ENCODE peak calls at places on chromosomes 2 and 18, in nine cellular contexts. J is cardiac muscle cell; F is GM12891; V is left ventricle myocardium superior; I is body of pancreas; T is sciatic nerve; W is OCI-LY7; U is stimulated activated naive CD4-positive, alpha-beta T cell treated with Interleukin-2 at 50 U/mL for 16 hours; Y is NCI-H1694. S is an unnamed sample.

GRCh38 chr18:55779711-55780590 is 192.0 kb upstream of the TCF4 start:
- DNase-seq in T (peak; percentile 63), J (peak; percentile 63), W (peak; percentile 5), F (peak; percentile 30), I (no peak), V (peak; percentile 69), U (no peak), Y (no peak), S (peak; percentile 74)

GRCh38 chr2:160175169-160176130 is 24.6 kb downstream of the ITGB6 start:
- DNase-seq in Y (no peak), T (no peak), I (no peak), V (no peak), W (no peak), F (no peak), U (no peak), J (no peak), S (no peak)

GRCh38 chr18:34357944-34358580 is 133.3 kb upstream of the NOL4 start:
- DNase-seq in F (no peak), V (no peak), W (no peak), Y (no peak), T (no peak), I (no peak), J (no peak), U (no peak), S (no peak)

GRCh38 chr2:154623819-154624218 is 74.7 kb upstream of the KCNJ3 start:
- DNase-seq in W (peak; percentile 35), T (no peak), V (no peak), J (peak; percentile 68), I (peak; percentile 63), F (no peak), Y (peak; percentile 60), U (no peak), S (no peak)

GRCh38 chr2:99462084-99462483 is 27.7 kb downstream of the REV1 start:
- DNase-seq in T (no peak), I (no peak), U (no peak), Y (no peak), J (no peak), W (no peak), F (no peak), V (no peak), S (no peak)

GRCh38 chr2:207434903-207435302 is 94.9 kb upstream of the CREB1 start:
- DNase-seq in I (no peak), V (no peak), W (no peak), T (no peak), U (no peak), Y (no peak), F (no peak), J (no peak), S (no peak)

GRCh38 chr2:3001595-3002184 is 375.9 kb downstream of the EIPR1 start:
- DNase-seq in F (no peak), W (peak; percentile 18), J (peak; percentile 5), I (peak; percentile 35), T (no peak), U (no peak), Y (no peak), V (no peak), S (no peak)

GRCh38 chr18:12703714-12704113 is 872 bp downstream of the PSMG2 start:
- DNase-seq in T (no peak), I (no peak), Y (no peak), W (peak; percentile 54), F (no peak), U (no peak), V (no peak), J (no peak), S (no peak)

GRCh38 chr2:105593221-105593967 is 151.3 kb upstream of the NCK2 start:
- DNase-seq in T (no peak), F (no peak), V (no peak), I (no peak), W (no peak), J (no peak), Y (no peak), U (no peak), S (no peak)

GRCh38 chr2:237092920-237093781 is 7.5 kb downstream of the COPS8 start:
- DNase-seq in I (peak; percentile 48), W (peak; percentile 5), U (no peak), F (no peak), V (no peak), J (peak; percentile 44), Y (no peak), T (no peak), S (no peak)

GRCh38 chr2:46098606-46099005 is 198.6 kb upstream of the EPAS1 start:
- DNase-seq in J (no peak), V (no peak), Y (no peak), I (no peak), W (no peak), U (no peak), F (no peak), T (no peak), S (no peak)

GRCh38 chr2:70716131-70716766 is 51.8 kb downstream of the ADD2 start:
- DNase-seq in V (peak; percentile 56), J (no peak), Y (peak; percentile 68), U (no peak), T (no peak), F (no peak), I (peak; percentile 39), W (no peak), S (no peak)

GRCh38 chr2:181374741-181375675 is 82.2 kb upstream of the ITGA4 start:
- DNase-seq in T (no peak), V (no peak), F (no peak), J (no peak), W (no peak), I (no peak), U (no peak), Y (peak; percentile 39), S (no peak)

GRCh38 chr2:65281626-65282351 is 54.2 kb downstream of the ACTR2 start:
- DNase-seq in W (no peak), J (no peak), I (peak; percentile 39), Y (peak; percentile 64), V (peak; percentile 40), T (no peak), U (no peak), F (no peak), S (no peak)

GRCh38 chr2:186558512-186559276 is 31.2 kb upstream of the ITGAV start:
- DNase-seq in W (no peak), I (no peak), V (no peak), U (no peak), F (no peak), T (no peak), Y (no peak), J (no peak), S (no peak)

GRCh38 chr18:4017479-4017878 is 437.6 kb downstream of the DLGAP1 start:
- DNase-seq in U (no peak), T (no peak), J (peak; percentile 49), V (no peak), F (no peak), W (peak; percentile 69), I (no peak), Y (no peak), S (no peak)

GRCh38 chr2:39099820-39100728 is 20.8 kb downstream of the SOS1 start:
- DNase-seq in J (no peak), I (no peak), U (peak; percentile 6), V (no peak), Y (no peak), T (no peak), F (no peak), W (peak; percentile 27), S (no peak)

GRCh38 chr2:146847846-146848245 is 997.0 kb upstream of the ACVR2A start:
- DNase-seq in Y (no peak), F (no peak), V (no peak), T (no peak), W (no peak), I (no peak), U (no peak), J (no peak), S (no peak)

GRCh38 chr2:128563348-128563687 is 244.7 kb upstream of the HS6ST1 start:
- DNase-seq in U (no peak), I (peak; percentile 60), Y (no peak), W (no peak), F (no peak), V (peak; percentile 72), T (peak; percentile 77), J (no peak), S (no peak)

GRCh38 chr2:109238580-109238979 is 109.6 kb downstream of the SH3RF3 start:
- DNase-seq in Y (no peak), U (no peak), I (peak; percentile 80), V (peak; percentile 78), T (peak; percentile 74), W (no peak), J (no peak), F (no peak), S (peak; percentile 89)

GRCh38 chr2:74206180-74206688 is 7.8 kb downstream of the MTHFD2 start:
- DNase-seq in W (no peak), Y (no peak), I (no peak), J (no peak), T (no peak), F (no peak), U (peak; percentile 17), V (no peak), S (no peak)

GRCh38 chr2:18525236-18525635 is 35.2 kb downstream of the RDH14 start:
- DNase-seq in T (no peak), J (peak; percentile 76), V (peak; percentile 74), F (no peak), U (no peak), W (no peak), I (no peak), Y (no peak), S (no peak)

GRCh38 chr2:46094689-46095088 is 202.5 kb upstream of the EPAS1 start:
- DNase-seq in V (no peak), W (no peak), I (no peak), F (no peak), U (no peak), Y (no peak), T (no peak), J (no peak), S (no peak)

GRCh38 chr2:101036562-101036961 is 34.5 kb downstream of the RPL31 start:
- DNase-seq in F (peak; percentile 30), V (no peak), U (no peak), J (no peak), W (peak; percentile 14), T (no peak), Y (peak; percentile 26), I (no peak), S (no peak)

GRCh38 chr2:98086491-98087446 is at the start of gene VWA3B:
- DNase-seq in F (peak; percentile 77), T (peak; percentile 64), Y (peak; percentile 38), I (peak; percentile 77), J (peak; percentile 70), V (peak; percentile 84), W (peak; percentile 70), U (peak; percentile 16), S (peak; percentile 87)

S was measured in kidney.